ENCODE peak calls at places on chromosomes 7 and 10, in eight cellular contexts. W is NCI-H345; H is germinal center; X is upper lobe of right lung; P is GM13976; I is stimulated activated CD4-positive, alpha-beta T cell treated with anti-CD3 and anti-CD28 coated beads, Interleukin-2, amount 100 ng/mL, for 48 hours; D is T-cell; O is small intestine. E is an unnamed sample.

GRCh38 chr7:101941481-101942383 is 124.3 kb downstream of the CUX1 start:
- DNase-seq in D (no peak), O (peak), P (peak), X (peak), H (no peak), I (no peak), W (no peak), E (peak)

GRCh38 chr7:2802082-2802481 is 42.0 kb downstream of the GNA12 start:
- DNase-seq in D (no peak), I (no peak), O (no peak), H (no peak), W (no peak), X (no peak), P (no peak), E (peak)

GRCh38 chr10:43203491-43204393 is 63.1 kb downstream of the RASGEF1A start:
- DNase-seq in X (peak), W (peak), O (peak), I (no peak), D (no peak), P (no peak), H (peak), E (no peak)

GRCh38 chr10:80473692-80474596 is 19.8 kb downstream of the TSPAN14 start:
- DNase-seq in H (no peak), X (no peak), I (no peak), W (no peak), O (no peak), P (no peak), D (no peak), E (peak)

GRCh38 chr10:99425204-99425603 is 5.2 kb downstream of the GOT1 start:
- DNase-seq in W (no peak), H (no peak), P (no peak), X (no peak), I (no peak), O (no peak), D (no peak), E (no peak)

GRCh38 chr10:78531088-78531487 is 497.4 kb downstream of the RPS24 start:
- DNase-seq in O (no peak), X (no peak), W (no peak), P (no peak), I (no peak), D (no peak), H (no peak), E (no peak)

GRCh38 chr10:31036209-31036608 is 4.5 kb upstream of the ZNF438 start:
- DNase-seq in W (no peak), O (no peak), H (no peak), D (no peak), X (no peak), P (no peak), I (no peak), E (peak)

GRCh38 chr7:142500364-142500763 is 242.5 kb upstream of the PRSS58 start:
- DNase-seq in D (peak), I (no peak), O (peak), X (no peak), W (no peak), P (no peak), H (no peak), E (no peak)

GRCh38 chr7:91784469-91784868 is 96.0 kb downstream of the MTERF1 start:
- DNase-seq in I (no peak), P (no peak), O (peak), D (no peak), W (peak), H (no peak), X (no peak), E (peak)